ENCODE peak calls at places on chromosome 3, in seven cellular contexts. L is suprapubic skin, N is Panc1, K is transverse colon, E is stomach, X is HCT116, V is K562. O is an unnamed sample.

GRCh38 chr3:113560845-113561623 is 28.7 kb downstream of the SIDT1 start:
- DNase-seq in X (no peak), K (no peak), E (no peak), L (no peak), N (no peak), V (no peak), O (no peak)

GRCh38 chr3:11288786-11289637 is 16.8 kb downstream of the ATG7 start:
- DNase-seq in X (peak; percentile 18), L (no peak), E (no peak), K (no peak), N (peak; percentile 87), V (peak; percentile 43), O (no peak)

GRCh38 chr3:184272269-184272668 is 3.6 kb upstream of the ECE2 start:
- DNase-seq in K (no peak), E (no peak), L (no peak), V (no peak), N (no peak), X (no peak), O (no peak)

GRCh38 chr3:49401758-49402157 is 10.0 kb downstream of the RHOA start:
- DNase-seq in V (no peak), L (no peak), N (no peak), X (no peak), E (no peak), K (no peak), O (no peak)

GRCh38 chr3:16381426-16381825 is 116.4 kb downstream of the OXNAD1 start:
- DNase-seq in L (no peak), E (no peak), K (no peak), N (no peak), X (no peak), V (no peak), O (no peak)

GRCh38 chr3:197364410-197365071 is 66.1 kb upstream of the DLG1 start:
- DNase-seq in L (no peak), E (peak; percentile 16), K (no peak), N (no peak), V (no peak), X (no peak), O (no peak)

GRCh38 chr3:177772908-177773557 is 575.8 kb upstream of the TBL1XR1 start:
- DNase-seq in E (no peak), L (no peak), V (no peak), X (no peak), N (no peak), K (no peak), O (no peak)

GRCh38 chr3:64975138-64975537 is 287.3 kb upstream of the ADAMTS9 start:
- DNase-seq in N (no peak), X (no peak), V (no peak), E (no peak), K (no peak), L (no peak), O (peak; percentile 69)

GRCh38 chr3:132183811-132184210 is 133.4 kb upstream of the ACP3 start:
- DNase-seq in L (no peak), N (no peak), K (no peak), V (no peak), E (no peak), X (no peak), O (no peak)

GRCh38 chr3:60010778-60011177 is 961.0 kb upstream of the CFAP20DC start:
- DNase-seq in N (no peak), K (no peak), V (no peak), E (no peak), L (no peak), X (no peak), O (no peak)
- H3K4me3 ChIP-seq in N (no peak overlapping the region), K (no peak overlapping the region), V (no peak overlapping the region), E (no peak overlapping the region), L (no peak overlapping the region), X (no peak overlapping the region), O (no peak overlapping the region)

GRCh38 chr3:119559441-119559963 is at the start of gene CD80:
- DNase-seq in X (peak; percentile 65), V (peak; percentile 27), L (no peak), N (peak; percentile 18), K (peak; percentile 77), E (peak; percentile 75), O (no peak)
- TF ChIP-seq POLR2AphosphoS5 in X (no peak), V (no peak), L (no peak), N (no peak), K (no peak), E (no peak), O (no peak)

DNA sequence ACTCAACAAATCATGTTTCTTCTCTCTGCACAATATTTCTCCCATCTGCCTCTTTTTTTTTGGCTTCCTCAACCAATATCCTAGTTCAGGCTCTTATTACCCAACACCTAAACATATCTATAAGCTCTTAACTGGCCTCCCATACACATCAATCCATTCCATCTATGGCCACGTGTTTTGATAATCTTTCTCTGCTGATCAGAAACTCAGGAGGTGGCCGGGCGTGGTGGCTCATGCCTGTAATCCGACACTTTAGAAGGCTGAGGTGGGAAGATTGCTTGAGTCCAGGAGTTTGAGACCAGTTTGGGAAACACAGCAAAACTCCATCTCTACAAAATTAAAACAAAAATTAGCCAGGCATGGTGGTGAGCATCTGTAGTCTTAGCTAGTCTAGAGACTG is 68.4 kb downstream of the IGF2BP2 start:
- DNase-seq in X (no peak), V (no peak), K (no peak), N (no peak), E (no peak), L (no peak), O (no peak)
- H3K4me1 ChIP-seq in X (peaks cover 31% of the 10 kb centered on the region), V (peaks cover 45% of the 10 kb centered on the region), K (peaks cover 14% of the 10 kb centered on the region), N (peaks cover 32% of the 10 kb centered on the region), E (peaks cover 29% of the 10 kb centered on the region), L (peaks cover 10% of the 10 kb centered on the region), O (no peaks in the 10 kb centered on the region)

DNA sequence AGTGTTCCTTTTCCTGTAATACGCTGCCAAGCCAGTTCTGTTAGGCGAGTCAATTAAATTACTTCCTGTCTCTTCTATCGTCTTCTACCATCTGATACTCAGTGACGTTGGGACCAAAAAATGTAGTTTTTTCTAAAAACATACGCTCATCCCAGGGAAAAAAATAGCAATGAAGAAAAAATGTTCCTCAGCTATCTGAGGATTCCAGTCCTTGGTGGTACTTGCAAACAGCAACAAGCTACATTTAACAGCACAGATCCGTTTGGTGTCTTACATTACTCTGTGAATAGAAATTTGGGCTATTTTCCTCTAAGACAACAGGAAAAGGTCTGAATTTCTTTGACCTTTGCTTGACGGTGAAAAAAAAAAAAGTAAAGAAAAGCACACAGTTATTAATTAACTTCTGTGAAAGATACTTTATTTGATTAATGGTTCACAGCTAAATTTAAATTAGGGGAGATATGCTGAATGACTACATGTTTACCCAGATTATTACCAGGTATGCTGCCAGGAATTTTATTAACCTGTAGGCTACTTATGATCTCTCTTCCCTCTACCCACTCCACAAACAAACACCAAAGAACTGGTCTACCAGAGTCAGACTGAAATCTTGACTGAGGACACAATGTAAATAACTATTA is 254.4 kb upstream of the ZPLD1 start:
- DNase-seq in K (no peak), L (no peak), E (no peak), N (no peak), V (no peak), X (no peak), O (no peak)
- H3K4me3 ChIP-seq in K (no peak overlapping the region), L (no peak overlapping the region), E (no peak overlapping the region), N (no peak overlapping the region), V (no peak overlapping the region), X (no peak overlapping the region), O (no peak overlapping the region)

GRCh38 chr3:141390747-141391146 is 22.4 kb downstream of the ZBTB38 start:
- DNase-seq in E (no peak), N (no peak), K (no peak), L (no peak), V (no peak), X (no peak), O (no peak)

GRCh38 chr3:141393151-141394076 is 25.1 kb downstream of the ZBTB38 start:
- DNase-seq in X (no peak), E (no peak), K (no peak), V (no peak), N (no peak), L (no peak), O (no peak)

GRCh38 chr3:141391298-141392017 is 23.2 kb downstream of the ZBTB38 start:
- DNase-seq in K (no peak), N (no peak), X (no peak), L (no peak), V (no peak), E (no peak), O (no peak)

GRCh38 chr3:141392018-141392370 is 23.7 kb downstream of the ZBTB38 start:
- DNase-seq in E (no peak), V (no peak), K (no peak), N (no peak), L (no peak), X (no peak), O (no peak)

DNA sequence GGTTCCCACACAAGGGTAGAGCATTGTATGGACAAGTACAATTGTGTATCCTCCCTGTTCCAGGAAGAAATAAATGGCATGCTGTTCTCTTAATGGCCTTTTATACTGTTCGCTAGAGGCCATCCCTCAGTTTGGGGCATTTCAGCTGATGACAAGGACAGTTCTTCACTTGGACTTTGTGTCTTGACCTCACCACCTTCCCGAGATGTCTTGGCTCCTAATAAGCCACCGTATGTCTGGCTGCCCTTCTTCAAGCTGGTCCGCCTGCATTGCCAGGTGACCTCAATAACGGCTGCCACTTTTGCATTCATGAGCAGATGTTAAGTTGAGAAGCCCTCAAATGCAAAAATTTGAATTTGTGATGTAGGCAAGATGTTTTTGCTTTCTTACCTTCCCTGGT is 24.1 kb downstream of the ZBTB38 start:
- DNase-seq in X (no peak), N (no peak), E (no peak), L (no peak), K (no peak), V (no peak), O (no peak)
- TF ChIP-seq POLR2AphosphoS5 in X (no peak), N (no peak), E (no peak), L (no peak), K (no peak), V (no peak), O (no peak)